ENCODE peak calls at places on chromosomes 7 and 10, in ten cellular contexts. One of them, this sample, is unnamed.
A peak's percentile ranks its signal among the peaks of the same experiment; 100 is the strongest.

GRCh38 chr10:124394583-124394982 is 24.1 kb downstream of the OAT start:
- DNase-seq in Karpas-422: no peak
- DNase-seq in stimulated activated CD4-positive, alpha-beta T cell treated with anti-CD3 and anti-CD28 coated beads, Interleukin-1b, Interleukin-23, amount 100 ng/mL, for 24 hours: no peak
- DNase-seq in activated CD4-positive, CD25-positive, alpha-beta regulatory T cell: no peak
- DNase-seq in NCI-H446 treated with DMSO at 0.1 percent for 48 hours: no peak
- DNase-seq in activated CD4-positive, alpha-beta T cell treated with anti-CD3 and anti-CD28 coated beads, Interleukin-2, amount 50 U/mL, for 1 hour: no peak
- DNase-seq in T-helper 9 cell: no peak
- DNase-seq in heart right ventricle: no peak
- DNase-seq in LNCaP clone FGC: no peak
- DNase-seq in NCI-H2081: no peak
- DNase-seq in this sample: no peak

GRCh38 chr7:30445770-30446169 is 32.8 kb downstream of the NOD1 start:
- DNase-seq in activated CD4-positive, alpha-beta T cell treated with anti-CD3 and anti-CD28 coated beads, Interleukin-2, amount 50 U/mL, for 1 hour: peak; percentile 59
- DNase-seq in NCI-H2081: no peak
- DNase-seq in activated CD4-positive, CD25-positive, alpha-beta regulatory T cell: peak; percentile 31
- DNase-seq in stimulated activated CD4-positive, alpha-beta T cell treated with anti-CD3 and anti-CD28 coated beads, Interleukin-1b, Interleukin-23, amount 100 ng/mL, for 24 hours: peak; percentile 36
- DNase-seq in Karpas-422: peak; percentile 94
- DNase-seq in T-helper 9 cell: peak; percentile 26
- DNase-seq in NCI-H446 treated with DMSO at 0.1 percent for 48 hours: peak; percentile 59
- DNase-seq in heart right ventricle: peak; percentile 74
- DNase-seq in LNCaP clone FGC: no peak
- DNase-seq in this sample: peak; percentile 65

GRCh38 chr7:19930051-19930450 is 156.6 kb upstream of the TMEM196 start:
- DNase-seq in activated CD4-positive, alpha-beta T cell treated with anti-CD3 and anti-CD28 coated beads, Interleukin-2, amount 50 U/mL, for 1 hour: no peak
- DNase-seq in Karpas-422: no peak
- DNase-seq in stimulated activated CD4-positive, alpha-beta T cell treated with anti-CD3 and anti-CD28 coated beads, Interleukin-1b, Interleukin-23, amount 100 ng/mL, for 24 hours: no peak
- DNase-seq in heart right ventricle: no peak
- DNase-seq in NCI-H446 treated with DMSO at 0.1 percent for 48 hours: no peak
- DNase-seq in LNCaP clone FGC: no peak
- DNase-seq in activated CD4-positive, CD25-positive, alpha-beta regulatory T cell: no peak
- DNase-seq in T-helper 9 cell: no peak
- DNase-seq in NCI-H2081: no peak
- DNase-seq in this sample: no peak

GRCh38 chr10:15169555-15170407 is 1.3 kb upstream of the NMT2 start:
- DNase-seq in activated CD4-positive, CD25-positive, alpha-beta regulatory T cell: no peak
- DNase-seq in NCI-H446 treated with DMSO at 0.1 percent for 48 hours: no peak
- DNase-seq in stimulated activated CD4-positive, alpha-beta T cell treated with anti-CD3 and anti-CD28 coated beads, Interleukin-1b, Interleukin-23, amount 100 ng/mL, for 24 hours: no peak
- DNase-seq in heart right ventricle: peak; percentile 12
- DNase-seq in activated CD4-positive, alpha-beta T cell treated with anti-CD3 and anti-CD28 coated beads, Interleukin-2, amount 50 U/mL, for 1 hour: peak; percentile 39
- DNase-seq in NCI-H2081: no peak
- DNase-seq in LNCaP clone FGC: no peak
- DNase-seq in T-helper 9 cell: peak; percentile 45
- DNase-seq in Karpas-422: no peak
- DNase-seq in this sample: peak; percentile 46

GRCh38 chr7:158827411-158828342 is 1.6 kb downstream of the ESYT2 start:
- DNase-seq in NCI-H446 treated with DMSO at 0.1 percent for 48 hours: no peak
- DNase-seq in NCI-H2081: no peak
- DNase-seq in Karpas-422: peak; percentile 56
- DNase-seq in activated CD4-positive, alpha-beta T cell treated with anti-CD3 and anti-CD28 coated beads, Interleukin-2, amount 50 U/mL, for 1 hour: no peak
- DNase-seq in heart right ventricle: no peak
- DNase-seq in activated CD4-positive, CD25-positive, alpha-beta regulatory T cell: no peak
- DNase-seq in T-helper 9 cell: no peak
- DNase-seq in LNCaP clone FGC: no peak
- DNase-seq in stimulated activated CD4-positive, alpha-beta T cell treated with anti-CD3 and anti-CD28 coated beads, Interleukin-1b, Interleukin-23, amount 100 ng/mL, for 24 hours: no peak
- DNase-seq in this sample: no peak

GRCh38 chr7:41188163-41189130 is 514.4 kb downstream of the INHBA start:
- DNase-seq in NCI-H2081: no peak
- DNase-seq in Karpas-422: no peak
- DNase-seq in LNCaP clone FGC: no peak
- DNase-seq in heart right ventricle: no peak
- DNase-seq in stimulated activated CD4-positive, alpha-beta T cell treated with anti-CD3 and anti-CD28 coated beads, Interleukin-1b, Interleukin-23, amount 100 ng/mL, for 24 hours: no peak
- DNase-seq in activated CD4-positive, CD25-positive, alpha-beta regulatory T cell: no peak
- DNase-seq in activated CD4-positive, alpha-beta T cell treated with anti-CD3 and anti-CD28 coated beads, Interleukin-2, amount 50 U/mL, for 1 hour: no peak
- DNase-seq in NCI-H446 treated with DMSO at 0.1 percent for 48 hours: no peak
- DNase-seq in T-helper 9 cell: no peak
- DNase-seq in this sample: no peak

GRCh38 chr10:19966751-19967150 is 150.5 kb downstream of the PLXDC2 start:
- DNase-seq in heart right ventricle: no peak
- DNase-seq in stimulated activated CD4-positive, alpha-beta T cell treated with anti-CD3 and anti-CD28 coated beads, Interleukin-1b, Interleukin-23, amount 100 ng/mL, for 24 hours: no peak
- DNase-seq in NCI-H446 treated with DMSO at 0.1 percent for 48 hours: peak; percentile 70
- DNase-seq in LNCaP clone FGC: no peak
- DNase-seq in NCI-H2081: peak; percentile 11
- DNase-seq in activated CD4-positive, CD25-positive, alpha-beta regulatory T cell: no peak
- DNase-seq in activated CD4-positive, alpha-beta T cell treated with anti-CD3 and anti-CD28 coated beads, Interleukin-2, amount 50 U/mL, for 1 hour: no peak
- DNase-seq in Karpas-422: no peak
- DNase-seq in T-helper 9 cell: no peak
- DNase-seq in this sample: no peak

GRCh38 chr7:7565018-7565680 is 1.5 kb upstream of the MIOS start:
- DNase-seq in stimulated activated CD4-positive, alpha-beta T cell treated with anti-CD3 and anti-CD28 coated beads, Interleukin-1b, Interleukin-23, amount 100 ng/mL, for 24 hours: no peak
- DNase-seq in activated CD4-positive, alpha-beta T cell treated with anti-CD3 and anti-CD28 coated beads, Interleukin-2, amount 50 U/mL, for 1 hour: no peak
- DNase-seq in activated CD4-positive, CD25-positive, alpha-beta regulatory T cell: no peak
- DNase-seq in Karpas-422: no peak
- DNase-seq in T-helper 9 cell: no peak
- DNase-seq in heart right ventricle: no peak
- DNase-seq in NCI-H2081: no peak
- DNase-seq in LNCaP clone FGC: no peak
- DNase-seq in NCI-H446 treated with DMSO at 0.1 percent for 48 hours: no peak
- DNase-seq in this sample: no peak

GRCh38 chr10:61042533-61042932 is 98.5 kb upstream of the RHOBTB1 start:
- DNase-seq in Karpas-422: no peak
- DNase-seq in stimulated activated CD4-positive, alpha-beta T cell treated with anti-CD3 and anti-CD28 coated beads, Interleukin-1b, Interleukin-23, amount 100 ng/mL, for 24 hours: no peak
- DNase-seq in heart right ventricle: no peak
- DNase-seq in activated CD4-positive, CD25-positive, alpha-beta regulatory T cell: no peak
- DNase-seq in NCI-H2081: no peak
- DNase-seq in LNCaP clone FGC: no peak
- DNase-seq in T-helper 9 cell: no peak
- DNase-seq in activated CD4-positive, alpha-beta T cell treated with anti-CD3 and anti-CD28 coated beads, Interleukin-2, amount 50 U/mL, for 1 hour: no peak
- DNase-seq in NCI-H446 treated with DMSO at 0.1 percent for 48 hours: no peak
- DNase-seq in this sample: no peak

GRCh38 chr10:93767724-93768399 is 10.1 kb downstream of the LGI1 start:
- DNase-seq in NCI-H446 treated with DMSO at 0.1 percent for 48 hours: no peak
- DNase-seq in LNCaP clone FGC: no peak
- DNase-seq in Karpas-422: no peak
- DNase-seq in activated CD4-positive, CD25-positive, alpha-beta regulatory T cell: no peak
- DNase-seq in heart right ventricle: no peak
- DNase-seq in NCI-H2081: no peak
- DNase-seq in stimulated activated CD4-positive, alpha-beta T cell treated with anti-CD3 and anti-CD28 coated beads, Interleukin-1b, Interleukin-23, amount 100 ng/mL, for 24 hours: no peak
- DNase-seq in T-helper 9 cell: no peak
- DNase-seq in activated CD4-positive, alpha-beta T cell treated with anti-CD3 and anti-CD28 coated beads, Interleukin-2, amount 50 U/mL, for 1 hour: no peak
- DNase-seq in this sample: no peak

GRCh38 chr7:116464375-116464774 is 35.2 kb upstream of the CAV2 start:
- DNase-seq in heart right ventricle: no peak
- DNase-seq in Karpas-422: no peak
- DNase-seq in LNCaP clone FGC: no peak
- DNase-seq in NCI-H2081: no peak
- DNase-seq in activated CD4-positive, alpha-beta T cell treated with anti-CD3 and anti-CD28 coated beads, Interleukin-2, amount 50 U/mL, for 1 hour: no peak
- DNase-seq in NCI-H446 treated with DMSO at 0.1 percent for 48 hours: no peak
- DNase-seq in stimulated activated CD4-positive, alpha-beta T cell treated with anti-CD3 and anti-CD28 coated beads, Interleukin-1b, Interleukin-23, amount 100 ng/mL, for 24 hours: no peak
- DNase-seq in T-helper 9 cell: no peak
- DNase-seq in activated CD4-positive, CD25-positive, alpha-beta regulatory T cell: no peak
- DNase-seq in this sample: no peak

GRCh38 chr7:64892116-64892515 is 11.0 kb upstream of the ZNF273 start:
- DNase-seq in NCI-H446 treated with DMSO at 0.1 percent for 48 hours: no peak
- DNase-seq in NCI-H2081: no peak
- DNase-seq in heart right ventricle: no peak
- DNase-seq in stimulated activated CD4-positive, alpha-beta T cell treated with anti-CD3 and anti-CD28 coated beads, Interleukin-1b, Interleukin-23, amount 100 ng/mL, for 24 hours: no peak
- DNase-seq in Karpas-422: no peak
- DNase-seq in activated CD4-positive, alpha-beta T cell treated with anti-CD3 and anti-CD28 coated beads, Interleukin-2, amount 50 U/mL, for 1 hour: no peak
- DNase-seq in activated CD4-positive, CD25-positive, alpha-beta regulatory T cell: no peak
- DNase-seq in LNCaP clone FGC: peak; percentile 19
- DNase-seq in T-helper 9 cell: no peak
- DNase-seq in this sample: no peak

GRCh38 chr10:44352316-44353127 is 32.4 kb downstream of the CXCL12 start:
- DNase-seq in heart right ventricle: peak; percentile 60
- DNase-seq in NCI-H446 treated with DMSO at 0.1 percent for 48 hours: no peak
- DNase-seq in Karpas-422: no peak
- DNase-seq in stimulated activated CD4-positive, alpha-beta T cell treated with anti-CD3 and anti-CD28 coated beads, Interleukin-1b, Interleukin-23, amount 100 ng/mL, for 24 hours: no peak
- DNase-seq in NCI-H2081: no peak
- DNase-seq in T-helper 9 cell: no peak
- DNase-seq in activated CD4-positive, alpha-beta T cell treated with anti-CD3 and anti-CD28 coated beads, Interleukin-2, amount 50 U/mL, for 1 hour: no peak
- DNase-seq in LNCaP clone FGC: no peak
- DNase-seq in activated CD4-positive, CD25-positive, alpha-beta regulatory T cell: no peak
- DNase-seq in this sample: no peak

GRCh38 chr10:126955396-126955795 is 50.2 kb downstream of the DOCK1 start:
- DNase-seq in activated CD4-positive, alpha-beta T cell treated with anti-CD3 and anti-CD28 coated beads, Interleukin-2, amount 50 U/mL, for 1 hour: no peak
- DNase-seq in T-helper 9 cell: no peak
- DNase-seq in LNCaP clone FGC: no peak
- DNase-seq in Karpas-422: no peak
- DNase-seq in activated CD4-positive, CD25-positive, alpha-beta regulatory T cell: no peak
- DNase-seq in NCI-H446 treated with DMSO at 0.1 percent for 48 hours: no peak
- DNase-seq in NCI-H2081: no peak
- DNase-seq in stimulated activated CD4-positive, alpha-beta T cell treated with anti-CD3 and anti-CD28 coated beads, Interleukin-1b, Interleukin-23, amount 100 ng/mL, for 24 hours: no peak
- DNase-seq in heart right ventricle: no peak
- DNase-seq in this sample: no peak

GRCh38 chr7:36128448-36129047 is 24.5 kb upstream of the EEPD1 start:
- DNase-seq in Karpas-422: peak; percentile 74
- DNase-seq in NCI-H2081: peak; percentile 69
- DNase-seq in heart right ventricle: peak; percentile 75
- DNase-seq in LNCaP clone FGC: peak; percentile 91
- DNase-seq in NCI-H446 treated with DMSO at 0.1 percent for 48 hours: peak; percentile 79
- DNase-seq in stimulated activated CD4-positive, alpha-beta T cell treated with anti-CD3 and anti-CD28 coated beads, Interleukin-1b, Interleukin-23, amount 100 ng/mL, for 24 hours: no peak
- DNase-seq in T-helper 9 cell: no peak
- DNase-seq in activated CD4-positive, alpha-beta T cell treated with anti-CD3 and anti-CD28 coated beads, Interleukin-2, amount 50 U/mL, for 1 hour: no peak
- DNase-seq in activated CD4-positive, CD25-positive, alpha-beta regulatory T cell: no peak
- DNase-seq in this sample: peak; percentile 91

GRCh38 chr10:27240891-27241639 is 468 bp upstream of the ACBD5 start:
- DNase-seq in LNCaP clone FGC: no peak
- DNase-seq in activated CD4-positive, CD25-positive, alpha-beta regulatory T cell: no peak
- DNase-seq in activated CD4-positive, alpha-beta T cell treated with anti-CD3 and anti-CD28 coated beads, Interleukin-2, amount 50 U/mL, for 1 hour: peak; percentile 40
- DNase-seq in NCI-H2081: no peak
- DNase-seq in heart right ventricle: no peak
- DNase-seq in stimulated activated CD4-positive, alpha-beta T cell treated with anti-CD3 and anti-CD28 coated beads, Interleukin-1b, Interleukin-23, amount 100 ng/mL, for 24 hours: no peak
- DNase-seq in NCI-H446 treated with DMSO at 0.1 percent for 48 hours: no peak
- DNase-seq in Karpas-422: peak; percentile 87
- DNase-seq in T-helper 9 cell: no peak
- DNase-seq in this sample: peak; percentile 7

GRCh38 chr10:43255644-43256431 is 11.0 kb downstream of the RASGEF1A start:
- DNase-seq in Karpas-422: peak; percentile 85
- DNase-seq in activated CD4-positive, CD25-positive, alpha-beta regulatory T cell: no peak
- DNase-seq in NCI-H446 treated with DMSO at 0.1 percent for 48 hours: no peak
- DNase-seq in activated CD4-positive, alpha-beta T cell treated with anti-CD3 and anti-CD28 coated beads, Interleukin-2, amount 50 U/mL, for 1 hour: no peak
- DNase-seq in NCI-H2081: no peak
- DNase-seq in stimulated activated CD4-positive, alpha-beta T cell treated with anti-CD3 and anti-CD28 coated beads, Interleukin-1b, Interleukin-23, amount 100 ng/mL, for 24 hours: no peak
- DNase-seq in heart right ventricle: peak; percentile 6
- DNase-seq in T-helper 9 cell: no peak
- DNase-seq in LNCaP clone FGC: no peak
- DNase-seq in this sample: peak; percentile 21

GRCh38 chr7:74494076-74494548 is 40.4 kb downstream of the GTF2IRD1 start:
- DNase-seq in NCI-H2081: no peak
- DNase-seq in LNCaP clone FGC: no peak
- DNase-seq in Karpas-422: no peak
- DNase-seq in heart right ventricle: no peak
- DNase-seq in activated CD4-positive, CD25-positive, alpha-beta regulatory T cell: no peak
- DNase-seq in activated CD4-positive, alpha-beta T cell treated with anti-CD3 and anti-CD28 coated beads, Interleukin-2, amount 50 U/mL, for 1 hour: no peak
- DNase-seq in T-helper 9 cell: no peak
- DNase-seq in stimulated activated CD4-positive, alpha-beta T cell treated with anti-CD3 and anti-CD28 coated beads, Interleukin-1b, Interleukin-23, amount 100 ng/mL, for 24 hours: no peak
- DNase-seq in NCI-H446 treated with DMSO at 0.1 percent for 48 hours: no peak
- DNase-seq in this sample: no peak

GRCh38 chr7:44372560-44373417 is 47.4 kb upstream of the CAMK2B start:
- DNase-seq in NCI-H2081: no peak
- DNase-seq in Karpas-422: no peak
- DNase-seq in activated CD4-positive, CD25-positive, alpha-beta regulatory T cell: no peak
- DNase-seq in stimulated activated CD4-positive, alpha-beta T cell treated with anti-CD3 and anti-CD28 coated beads, Interleukin-1b, Interleukin-23, amount 100 ng/mL, for 24 hours: no peak
- DNase-seq in NCI-H446 treated with DMSO at 0.1 percent for 48 hours: no peak
- DNase-seq in heart right ventricle: no peak
- DNase-seq in LNCaP clone FGC: no peak
- DNase-seq in activated CD4-positive, alpha-beta T cell treated with anti-CD3 and anti-CD28 coated beads, Interleukin-2, amount 50 U/mL, for 1 hour: no peak
- DNase-seq in T-helper 9 cell: no peak
- DNase-seq in this sample: no peak

GRCh38 chr7:100753750-100754149 is 20.4 kb downstream of the ZAN start:
- DNase-seq in T-helper 9 cell: no peak
- DNase-seq in LNCaP clone FGC: no peak
- DNase-seq in NCI-H446 treated with DMSO at 0.1 percent for 48 hours: no peak
- DNase-seq in activated CD4-positive, CD25-positive, alpha-beta regulatory T cell: no peak
- DNase-seq in activated CD4-positive, alpha-beta T cell treated with anti-CD3 and anti-CD28 coated beads, Interleukin-2, amount 50 U/mL, for 1 hour: no peak
- DNase-seq in Karpas-422: no peak
- DNase-seq in heart right ventricle: no peak
- DNase-seq in NCI-H2081: no peak
- DNase-seq in stimulated activated CD4-positive, alpha-beta T cell treated with anti-CD3 and anti-CD28 coated beads, Interleukin-1b, Interleukin-23, amount 100 ng/mL, for 24 hours: no peak
- DNase-seq in this sample: no peak

GRCh38 chr7:44986218-44987053 is 7.6 kb upstream of the MYO1G start:
- DNase-seq in activated CD4-positive, CD25-positive, alpha-beta regulatory T cell: peak; percentile 91
- DNase-seq in stimulated activated CD4-positive, alpha-beta T cell treated with anti-CD3 and anti-CD28 coated beads, Interleukin-1b, Interleukin-23, amount 100 ng/mL, for 24 hours: peak; percentile 94
- DNase-seq in NCI-H2081: peak; percentile 98
- DNase-seq in activated CD4-positive, alpha-beta T cell treated with anti-CD3 and anti-CD28 coated beads, Interleukin-2, amount 50 U/mL, for 1 hour: peak; percentile 95
- DNase-seq in Karpas-422: peak; percentile 99
- DNase-seq in heart right ventricle: peak; percentile 93
- DNase-seq in LNCaP clone FGC: peak; percentile 81
- DNase-seq in T-helper 9 cell: peak; percentile 95
- DNase-seq in NCI-H446 treated with DMSO at 0.1 percent for 48 hours: peak; percentile 93
- DNase-seq in this sample: no peak

GRCh38 chr10:97404044-97404443 is 2.9 kb upstream of the RRP12 start:
- DNase-seq in stimulated activated CD4-positive, alpha-beta T cell treated with anti-CD3 and anti-CD28 coated beads, Interleukin-1b, Interleukin-23, amount 100 ng/mL, for 24 hours: no peak
- DNase-seq in activated CD4-positive, CD25-positive, alpha-beta regulatory T cell: no peak
- DNase-seq in heart right ventricle: no peak
- DNase-seq in LNCaP clone FGC: no peak
- DNase-seq in Karpas-422: no peak
- DNase-seq in NCI-H2081: no peak
- DNase-seq in NCI-H446 treated with DMSO at 0.1 percent for 48 hours: no peak
- DNase-seq in T-helper 9 cell: no peak
- DNase-seq in activated CD4-positive, alpha-beta T cell treated with anti-CD3 and anti-CD28 coated beads, Interleukin-2, amount 50 U/mL, for 1 hour: no peak
- DNase-seq in this sample: no peak

GRCh38 chr10:33111652-33112051 is 153.6 kb upstream of the ITGB1 start:
- DNase-seq in LNCaP clone FGC: no peak
- DNase-seq in stimulated activated CD4-positive, alpha-beta T cell treated with anti-CD3 and anti-CD28 coated beads, Interleukin-1b, Interleukin-23, amount 100 ng/mL, for 24 hours: no peak
- DNase-seq in activated CD4-positive, alpha-beta T cell treated with anti-CD3 and anti-CD28 coated beads, Interleukin-2, amount 50 U/mL, for 1 hour: no peak
- DNase-seq in heart right ventricle: no peak
- DNase-seq in NCI-H2081: no peak
- DNase-seq in activated CD4-positive, CD25-positive, alpha-beta regulatory T cell: no peak
- DNase-seq in Karpas-422: no peak
- DNase-seq in NCI-H446 treated with DMSO at 0.1 percent for 48 hours: no peak
- DNase-seq in T-helper 9 cell: no peak
- DNase-seq in this sample: no peak

GRCh38 chr7:2388637-2388954 is 14.8 kb upstream of the CHST12 start:
- DNase-seq in LNCaP clone FGC: no peak
- DNase-seq in activated CD4-positive, alpha-beta T cell treated with anti-CD3 and anti-CD28 coated beads, Interleukin-2, amount 50 U/mL, for 1 hour: no peak
- DNase-seq in NCI-H2081: no peak
- DNase-seq in NCI-H446 treated with DMSO at 0.1 percent for 48 hours: no peak
- DNase-seq in T-helper 9 cell: no peak
- DNase-seq in Karpas-422: no peak
- DNase-seq in heart right ventricle: no peak
- DNase-seq in stimulated activated CD4-positive, alpha-beta T cell treated with anti-CD3 and anti-CD28 coated beads, Interleukin-1b, Interleukin-23, amount 100 ng/mL, for 24 hours: no peak
- DNase-seq in activated CD4-positive, CD25-positive, alpha-beta regulatory T cell: no peak
- DNase-seq in this sample: no peak

GRCh38 chr7:20219446-20220292 is 2.5 kb upstream of the MACC1 start:
- DNase-seq in T-helper 9 cell: no peak
- DNase-seq in NCI-H446 treated with DMSO at 0.1 percent for 48 hours: no peak
- DNase-seq in stimulated activated CD4-positive, alpha-beta T cell treated with anti-CD3 and anti-CD28 coated beads, Interleukin-1b, Interleukin-23, amount 100 ng/mL, for 24 hours: no peak
- DNase-seq in heart right ventricle: peak; percentile 73
- DNase-seq in Karpas-422: peak; percentile 95
- DNase-seq in NCI-H2081: peak; percentile 83
- DNase-seq in activated CD4-positive, alpha-beta T cell treated with anti-CD3 and anti-CD28 coated beads, Interleukin-2, amount 50 U/mL, for 1 hour: peak; percentile 3
- DNase-seq in activated CD4-positive, CD25-positive, alpha-beta regulatory T cell: no peak
- DNase-seq in LNCaP clone FGC: no peak
- DNase-seq in this sample: no peak

GRCh38 chr10:76086571-76087260 is 655.3 kb downstream of the LRMDA start:
- DNase-seq in LNCaP clone FGC: peak; percentile 54
- DNase-seq in Karpas-422: peak; percentile 62
- DNase-seq in stimulated activated CD4-positive, alpha-beta T cell treated with anti-CD3 and anti-CD28 coated beads, Interleukin-1b, Interleukin-23, amount 100 ng/mL, for 24 hours: no peak
- DNase-seq in NCI-H446 treated with DMSO at 0.1 percent for 48 hours: peak; percentile 59
- DNase-seq in heart right ventricle: peak; percentile 8
- DNase-seq in T-helper 9 cell: no peak
- DNase-seq in activated CD4-positive, alpha-beta T cell treated with anti-CD3 and anti-CD28 coated beads, Interleukin-2, amount 50 U/mL, for 1 hour: no peak
- DNase-seq in activated CD4-positive, CD25-positive, alpha-beta regulatory T cell: no peak
- DNase-seq in NCI-H2081: peak; percentile 61
- DNase-seq in this sample: no peak

GRCh38 chr10:95171336-95171735 is 22.7 kb upstream of the ACSM6 start:
- DNase-seq in activated CD4-positive, CD25-positive, alpha-beta regulatory T cell: no peak
- DNase-seq in activated CD4-positive, alpha-beta T cell treated with anti-CD3 and anti-CD28 coated beads, Interleukin-2, amount 50 U/mL, for 1 hour: no peak
- DNase-seq in LNCaP clone FGC: no peak
- DNase-seq in NCI-H2081: no peak
- DNase-seq in T-helper 9 cell: no peak
- DNase-seq in NCI-H446 treated with DMSO at 0.1 percent for 48 hours: no peak
- DNase-seq in heart right ventricle: no peak
- DNase-seq in stimulated activated CD4-positive, alpha-beta T cell treated with anti-CD3 and anti-CD28 coated beads, Interleukin-1b, Interleukin-23, amount 100 ng/mL, for 24 hours: no peak
- DNase-seq in Karpas-422: no peak
- DNase-seq in this sample: no peak

GRCh38 chr10:42875388-42875755 is 92.8 kb downstream of the BMS1 start:
- DNase-seq in LNCaP clone FGC: no peak
- DNase-seq in NCI-H2081: no peak
- DNase-seq in stimulated activated CD4-positive, alpha-beta T cell treated with anti-CD3 and anti-CD28 coated beads, Interleukin-1b, Interleukin-23, amount 100 ng/mL, for 24 hours: no peak
- DNase-seq in heart right ventricle: no peak
- DNase-seq in NCI-H446 treated with DMSO at 0.1 percent for 48 hours: no peak
- DNase-seq in T-helper 9 cell: no peak
- DNase-seq in activated CD4-positive, CD25-positive, alpha-beta regulatory T cell: no peak
- DNase-seq in activated CD4-positive, alpha-beta T cell treated with anti-CD3 and anti-CD28 coated beads, Interleukin-2, amount 50 U/mL, for 1 hour: no peak
- DNase-seq in Karpas-422: no peak
- DNase-seq in this sample: no peak